ENCODE peak calls at places on chromosome 9, in seven cellular contexts. X, Y, A, V, G, R and J are unnamed samples.

GRCh38 chr9:112271466-112272098 is 61.8 kb downstream of the PTBP3 start:
- DNase-seq in Y (no peak), X (no peak), A (no peak), R (no peak), V (no peak), G (no peak), J (no peak)

GRCh38 chr9:135714242-135715055 is 12.5 kb downstream of the KCNT1 start:
- DNase-seq in X (no peak), G (peak), R (no peak), A (no peak), V (peak), Y (no peak), J (no peak)

GRCh38 chr9:82223442-82223841 is 234.9 kb downstream of the SPATA31D1 start:
- DNase-seq in V (no peak), R (no peak), Y (no peak), A (no peak), X (no peak), G (no peak), J (no peak)

GRCh38 chr9:79665383-79665782 is 93.6 kb downstream of the TLE4 start:
- DNase-seq in G (no peak), Y (no peak), X (no peak), A (no peak), V (no peak), R (no peak), J (no peak)

GRCh38 chr9:114655689-114656088 is 1.9 kb downstream of the TEX53 start:
- DNase-seq in R (no peak), A (no peak), Y (no peak), X (no peak), G (no peak), V (no peak), J (no peak)

GRCh38 chr9:2043881-2044462 is 28.8 kb downstream of the SMARCA2 start:
- DNase-seq in A (no peak), Y (no peak), X (no peak), R (no peak), G (no peak), V (no peak), J (no peak)

GRCh38 chr9:109182940-109183798 is 16.1 kb upstream of the FRRS1L start:
- DNase-seq in A (no peak), Y (peak), R (no peak), G (peak), V (peak), X (peak), J (peak)

GRCh38 chr9:2173170-2173569 is 158.0 kb downstream of the SMARCA2 start:
- DNase-seq in Y (no peak), V (no peak), A (no peak), R (no peak), G (no peak), X (no peak), J (no peak)

GRCh38 chr9:132372177-132373095 is 17.6 kb upstream of the SETX start:
- DNase-seq in A (peak), X (peak), V (no peak), R (no peak), G (peak), Y (no peak), J (no peak)

GRCh38 chr9:126301985-126302603 is 24.5 kb upstream of the MVB12B start:
- DNase-seq in X (peak), Y (peak), G (peak), V (peak), R (no peak), A (no peak), J (peak)

GRCh38 chr9:113678874-113679273 is 197.2 kb upstream of the ZNF618 start:
- DNase-seq in A (no peak), V (no peak), R (no peak), Y (no peak), G (no peak), X (no peak), J (no peak)

GRCh38 chr9:17578911-17579793 is at the start of gene SH3GL2:
- DNase-seq in Y (peak), V (peak), A (no peak), X (peak), G (peak), R (no peak), J (peak)

GRCh38 chr9:15622596-15622995 is 69.8 kb downstream of the CCDC171 start:
- DNase-seq in A (no peak), Y (no peak), V (no peak), R (no peak), G (no peak), X (peak), J (no peak)

GRCh38 chr9:85899388-85899787 is 41.6 kb upstream of the NAA35 start:
- DNase-seq in V (no peak), R (no peak), G (no peak), A (no peak), Y (no peak), X (no peak), J (no peak)

GRCh38 chr9:29556317-29556716 is 1983.0 kb upstream of the C9orf72 start:
- DNase-seq in V (no peak), G (no peak), A (no peak), R (no peak), X (no peak), Y (no peak), J (no peak)

GRCh38 chr9:34568133-34568532 is 21.4 kb downstream of the CNTFR start:
- DNase-seq in V (no peak), A (no peak), G (no peak), R (no peak), Y (no peak), X (no peak), J (no peak)

GRCh38 chr9:113993838-113994540 is 84.1 kb downstream of the AMBP start:
- DNase-seq in V (no peak), X (peak), R (no peak), A (peak), Y (no peak), G (no peak), J (no peak)

GRCh38 chr9:91711755-91712591 is 238.1 kb downstream of the ROR2 start:
- DNase-seq in Y (no peak), V (no peak), A (peak), X (peak), G (no peak), R (no peak), J (peak)

GRCh38 chr9:101271102-101271501 is 113.7 kb downstream of the BAAT start:
- DNase-seq in R (no peak), V (no peak), A (no peak), X (no peak), Y (no peak), G (no peak), J (no peak)

GRCh38 chr9:138071731-138072130 is 194.1 kb downstream of the CACNA1B start:
- DNase-seq in G (no peak), A (peak), R (no peak), Y (no peak), V (no peak), X (no peak), J (no peak)

GRCh38 chr9:92035146-92035545 is 80.1 kb downstream of the SPTLC1 start:
- DNase-seq in R (no peak), V (no peak), A (no peak), Y (no peak), X (no peak), G (no peak), J (no peak)

GRCh38 chr9:107994638-107995037 is 505.1 kb upstream of the KLF4 start:
- DNase-seq in R (no peak), X (no peak), V (no peak), G (no peak), Y (no peak), A (no peak), J (no peak)

GRCh38 chr9:125626187-125626586 is 80.8 kb downstream of the MAPKAP1 start:
- DNase-seq in Y (no peak), R (no peak), X (no peak), G (no peak), A (no peak), V (no peak), J (no peak)

GRCh38 chr9:18888241-18888794 is 144.7 kb downstream of the SAXO1 start:
- DNase-seq in X (no peak), V (no peak), R (no peak), Y (no peak), A (no peak), G (no peak), J (no peak)

GRCh38 chr9:34311499-34312225 is 17.4 kb downstream of the KIF24 start:
- DNase-seq in Y (no peak), G (no peak), R (no peak), V (no peak), X (no peak), A (no peak), J (no peak)

GRCh38 chr9:19201899-19202891 is 28.3 kb upstream of the DENND4C start:
- DNase-seq in R (no peak), V (peak), Y (no peak), X (no peak), G (peak), A (no peak), J (no peak)

GRCh38 chr9:23775549-23775948 is 50.5 kb downstream of the ELAVL2 start:
- DNase-seq in Y (no peak), R (no peak), A (no peak), X (no peak), V (no peak), G (no peak), J (no peak)

GRCh38 chr9:119959846-119960545 is 590.8 kb upstream of the BRINP1 start:
- DNase-seq in V (no peak), X (no peak), Y (no peak), G (no peak), R (no peak), A (no peak), J (no peak)

GRCh38 chr9:84404095-84404686 is 63.6 kb upstream of the SLC28A3 start:
- DNase-seq in R (no peak), A (no peak), G (peak), V (peak), X (no peak), Y (peak), J (peak)

GRCh38 chr9:7756088-7756487 is 43.5 kb downstream of the DMAC1 start:
- DNase-seq in V (no peak), A (no peak), R (no peak), Y (no peak), X (peak), G (no peak), J (peak)

GRCh38 chr9:107000218-107000617 is 137.3 kb downstream of the ZNF462 start:
- DNase-seq in Y (no peak), R (no peak), G (no peak), X (no peak), V (no peak), A (no peak), J (no peak)

GRCh38 chr9:33164138-33164809 is 2.9 kb downstream of the B4GALT1 start:
- DNase-seq in A (no peak), R (no peak), Y (no peak), X (no peak), V (no peak), G (no peak), J (peak)

GRCh38 chr9:84710701-84711397 is 41.3 kb downstream of the NTRK2 start:
- DNase-seq in V (no peak), X (no peak), G (no peak), R (no peak), Y (no peak), A (no peak), J (no peak)

GRCh38 chr9:112844771-112845542 is 45.7 kb downstream of the SLC46A2 start:
- DNase-seq in Y (peak), X (peak), R (no peak), A (peak), G (peak), V (peak), J (peak)

GRCh38 chr9:127958728-127959127 is 21.1 kb upstream of the DPM2 start:
- DNase-seq in R (no peak), Y (no peak), V (no peak), A (no peak), X (no peak), G (no peak), J (no peak)

DNA sequence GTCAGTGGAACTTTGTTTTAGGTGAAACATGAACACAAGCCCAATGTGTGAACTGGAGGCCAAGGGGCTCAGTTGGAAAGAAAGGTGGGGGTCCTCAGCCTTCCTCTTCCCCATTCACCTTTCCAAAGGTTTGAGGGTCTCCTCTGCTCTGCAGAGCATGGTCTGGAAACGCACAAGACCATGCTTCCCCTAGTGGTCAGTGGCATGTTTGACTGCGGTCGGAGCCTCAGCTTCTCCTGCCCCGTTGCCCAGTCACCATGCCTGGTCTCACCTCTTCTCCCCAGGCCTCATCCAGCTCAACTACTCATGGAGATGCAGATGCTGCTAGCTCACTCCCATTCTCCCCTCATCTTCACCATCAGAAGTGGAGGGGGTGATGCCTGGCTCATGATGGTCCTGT is 340.3 kb downstream of the GADD45G start:
- DNase-seq in V (peak), G (peak), R (no peak), X (no peak), A (no peak), Y (no peak), J (no peak)
- TF ChIP-seq CTCF in V (peak), G (peak), R (no peak), X (no peak), A (no peak), Y (peak), J (no peak)

DNA sequence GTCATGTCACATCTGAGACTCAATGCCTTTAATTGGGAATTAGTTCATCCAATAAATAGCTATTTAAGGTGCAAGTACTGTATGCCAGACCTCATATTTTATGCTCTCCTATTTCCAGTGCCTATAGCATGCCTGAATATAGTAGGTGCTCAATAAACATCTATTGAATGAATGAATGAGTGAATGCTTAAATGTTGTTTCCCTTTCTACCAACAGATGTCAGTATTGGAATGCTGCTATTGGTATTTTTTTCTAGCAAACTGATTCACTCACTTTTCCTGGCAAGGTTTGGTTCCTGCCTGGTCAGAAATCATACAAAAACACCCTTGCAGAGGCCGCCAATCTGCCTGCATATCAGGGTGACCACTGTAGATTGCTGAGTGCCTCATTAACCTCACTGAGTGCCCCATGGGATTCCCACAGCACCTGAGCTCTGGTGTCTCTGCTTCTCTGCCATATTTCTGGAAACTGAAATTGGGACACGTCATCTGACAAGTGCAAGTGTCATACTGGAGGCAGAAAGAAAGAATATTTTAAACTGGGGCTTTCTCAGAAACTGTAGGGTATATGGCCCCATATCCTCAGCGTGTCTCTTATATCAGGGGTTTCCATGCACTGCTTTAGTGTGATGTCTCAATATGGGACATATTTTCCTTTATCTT is 359.7 kb downstream of the TRIM32 start:
- DNase-seq in V (no peak), G (no peak), Y (peak), R (no peak), A (no peak), X (no peak), J (no peak)
- TF ChIP-seq CTCF in V (peak), G (peak), Y (no peak), R (no peak), A (no peak), X (no peak), J (no peak)

GRCh38 chr9:134234001-134234660 is 69.8 kb upstream of the RNU6ATAC start:
- DNase-seq in X (no peak), Y (no peak), G (no peak), V (no peak), R (no peak), A (no peak), J (no peak)

GRCh38 chr9:134236001-134236421 is 71.6 kb upstream of the RNU6ATAC start:
- DNase-seq in V (no peak), R (no peak), Y (no peak), X (no peak), G (no peak), A (no peak), J (no peak)

GRCh38 chr9:134236935-134237629 is 72.7 kb upstream of the RNU6ATAC start:
- DNase-seq in V (no peak), R (no peak), G (no peak), Y (no peak), A (no peak), X (no peak), J (no peak)

GRCh38 chr9:134234687-134235359 is 70.5 kb upstream of the RNU6ATAC start:
- DNase-seq in A (no peak), R (no peak), G (no peak), Y (no peak), V (no peak), X (no peak), J (no peak)

DNA sequence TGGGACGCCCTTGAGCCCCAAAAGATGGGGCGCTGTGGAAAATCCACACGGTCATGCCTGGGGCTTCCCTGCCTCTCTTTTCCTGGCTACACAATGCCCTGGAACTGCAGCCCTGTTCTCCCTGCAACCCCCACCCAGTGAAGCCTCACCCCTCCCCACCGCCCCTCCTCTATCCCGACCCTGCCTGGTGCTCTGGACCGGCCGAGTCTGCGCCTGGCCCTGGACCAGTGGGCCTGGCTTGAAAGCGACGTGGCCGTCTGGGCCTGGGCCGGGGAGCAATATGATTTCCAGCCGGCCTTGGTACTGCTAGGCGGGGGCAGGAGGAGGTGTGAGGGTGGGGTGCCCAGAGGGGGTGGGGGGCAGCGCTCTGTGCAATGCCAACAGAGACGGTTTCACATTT is 71.0 kb upstream of the RNU6ATAC start:
- DNase-seq in V (no peak), G (no peak), X (no peak), R (no peak), Y (no peak), A (no peak), J (no peak)
- TF ChIP-seq CTCF in V (no peak), G (no peak), X (no peak), R (no peak), Y (no peak), A (no peak), J (no peak)

DNA sequence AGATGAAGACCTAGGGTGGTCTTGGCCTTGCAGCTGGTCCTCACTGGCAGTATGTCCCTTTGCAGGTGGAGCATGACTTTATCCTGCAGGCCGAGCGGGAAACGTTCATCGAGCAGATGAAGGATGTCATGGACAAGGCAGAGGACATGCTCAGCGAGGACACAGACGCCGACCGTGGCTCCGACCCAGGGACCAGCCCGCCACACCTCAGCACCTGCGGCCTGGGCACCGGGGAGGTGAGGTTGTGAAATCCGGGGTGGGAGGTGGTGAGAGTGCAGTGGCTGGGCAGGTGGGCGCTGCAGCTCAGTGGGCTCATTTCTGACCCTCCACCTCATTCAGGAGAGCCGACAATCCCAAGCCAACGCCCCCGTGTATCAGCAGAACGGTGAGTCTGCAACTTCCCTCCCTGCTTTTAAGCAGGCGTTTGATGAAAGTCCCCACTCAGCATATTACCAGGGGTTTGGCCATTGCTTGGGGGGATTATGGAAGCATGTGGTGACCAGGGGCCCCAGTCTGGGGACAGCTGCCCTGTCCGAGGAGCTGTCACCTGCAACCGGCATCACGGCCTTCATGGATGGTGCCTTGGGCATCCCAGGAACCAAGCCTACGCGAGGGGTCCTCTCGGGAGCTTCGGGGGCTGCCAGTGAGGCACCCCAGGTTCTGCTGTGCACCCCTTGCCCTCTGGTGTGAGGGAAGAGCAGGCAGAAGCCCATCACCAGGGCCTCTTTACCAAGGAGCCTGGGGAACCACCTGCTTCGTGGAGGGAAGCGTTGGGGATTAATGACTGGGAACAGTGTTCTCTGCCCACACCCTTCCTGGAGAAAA is 84.0 kb downstream of the WNK2 start:
- DNase-seq in X (no peak), A (peak), V (no peak), R (no peak), G (no peak), Y (no peak), J (no peak)
- TF ChIP-seq CTCF in X (no peak), A (no peak), V (no peak), R (no peak), G (no peak), Y (no peak), J (no peak)

GRCh38 chr9:130528674-130529073 is 50.7 kb upstream of the FUBP3 start:
- DNase-seq in Y (no peak), R (no peak), A (no peak), V (no peak), X (no peak), G (no peak), J (no peak)
- TF ChIP-seq CTCF in Y (no peak), R (no peak), A (no peak), V (no peak), X (no peak), G (no peak), J (no peak)

GRCh38 chr9:71357346-71357745 is 235.9 kb upstream of the TRPM3 start:
- DNase-seq in A (no peak), V (no peak), R (no peak), X (no peak), Y (no peak), G (no peak), J (no peak)
- TF ChIP-seq CTCF in A (no peak), V (no peak), R (no peak), X (no peak), Y (no peak), G (no peak), J (no peak)

GRCh38 chr9:35729700-35730485 is 2.1 kb downstream of the TLN1 start:
- DNase-seq in X (peak), R (no peak), A (peak), G (peak), Y (no peak), V (peak), J (no peak)
- TF ChIP-seq CTCF in X (peak), R (peak), A (no peak), G (peak), Y (peak), V (peak), J (peak)